ENCODE peak calls at places on chromosomes 4 and X, in four cellular contexts. One of them, this sample, is unnamed.

GRCh38 chrX:133838761-133839676 is 146.4 kb downstream of the GPC3 start:
- DNase-seq in Peyer's patch: peak; percentile 46
- DNase-seq in breast epithelium: no peak
- DNase-seq in body of pancreas: peak; percentile 37
- DNase-seq in this sample: no peak

GRCh38 chr4:39975488-39976089 is 2.1 kb downstream of the PDS5A start:
- DNase-seq in Peyer's patch: no peak
- DNase-seq in breast epithelium: no peak
- DNase-seq in body of pancreas: no peak
- DNase-seq in this sample: no peak

GRCh38 chr4:182855877-182856276 is 61.3 kb downstream of the DCTD start:
- DNase-seq in Peyer's patch: no peak
- DNase-seq in breast epithelium: no peak
- DNase-seq in body of pancreas: no peak
- DNase-seq in this sample: no peak

GRCh38 chr4:81470456-81471327 is 1.0 kb downstream of the RASGEF1B start:
- DNase-seq in Peyer's patch: peak; percentile 81
- DNase-seq in breast epithelium: peak; percentile 37
- DNase-seq in body of pancreas: peak; percentile 42
- DNase-seq in this sample: no peak

GRCh38 chr4:153521467-153521866 is 55.3 kb downstream of the TMEM131L start:
- DNase-seq in Peyer's patch: no peak
- DNase-seq in breast epithelium: no peak
- DNase-seq in body of pancreas: no peak
- DNase-seq in this sample: no peak

GRCh38 chrX:147217334-147217733 is 402.8 kb upstream of the CXorf51A start:
- DNase-seq in Peyer's patch: no peak
- DNase-seq in breast epithelium: no peak
- DNase-seq in body of pancreas: no peak
- DNase-seq in this sample: no peak

GRCh38 chrX:11458175-11458574 is 165.0 kb downstream of the AMELX start:
- DNase-seq in Peyer's patch: no peak
- DNase-seq in breast epithelium: peak; percentile 26
- DNase-seq in body of pancreas: no peak
- DNase-seq in this sample: no peak

GRCh38 chr4:13733817-13734216 is 106.3 kb upstream of the BOD1L1 start:
- DNase-seq in Peyer's patch: no peak
- DNase-seq in breast epithelium: no peak
- DNase-seq in body of pancreas: no peak
- DNase-seq in this sample: no peak

GRCh38 chrX:373641-374471 is 12.9 kb downstream of the PPP2R3B start:
- DNase-seq in Peyer's patch: no peak
- DNase-seq in breast epithelium: no peak
- DNase-seq in body of pancreas: no peak
- DNase-seq in this sample: peak; percentile 56

GRCh38 chr4:28229092-28229491 is 1368.5 kb downstream of the STIM2 start:
- DNase-seq in Peyer's patch: no peak
- DNase-seq in breast epithelium: no peak
- DNase-seq in body of pancreas: no peak
- DNase-seq in this sample: no peak

GRCh38 chr4:140426610-140427103 is 791 bp downstream of the CLGN start:
- DNase-seq in Peyer's patch: no peak
- DNase-seq in breast epithelium: no peak
- DNase-seq in body of pancreas: no peak
- DNase-seq in this sample: peak; percentile 18

GRCh38 chrX:101397779-101398178 is 7.0 kb downstream of the RPL36A start:
- DNase-seq in Peyer's patch: no peak
- DNase-seq in breast epithelium: no peak
- DNase-seq in body of pancreas: no peak
- DNase-seq in this sample: no peak

GRCh38 chr4:53711916-53712315 is 120.6 kb upstream of the LNX1 start:
- DNase-seq in Peyer's patch: no peak
- DNase-seq in breast epithelium: no peak
- DNase-seq in body of pancreas: no peak
- DNase-seq in this sample: no peak

GRCh38 chr4:154399259-154399974 is 92.2 kb downstream of the DCHS2 start:
- DNase-seq in Peyer's patch: no peak
- DNase-seq in breast epithelium: no peak
- DNase-seq in body of pancreas: no peak
- DNase-seq in this sample: no peak

GRCh38 chr4:167290684-167291083 is 56.4 kb upstream of the SPOCK3 start:
- DNase-seq in Peyer's patch: no peak
- DNase-seq in breast epithelium: no peak
- DNase-seq in body of pancreas: no peak
- DNase-seq in this sample: no peak

GRCh38 chr4:150217192-150217591 is 138.9 kb downstream of the DCLK2 start:
- DNase-seq in Peyer's patch: no peak
- DNase-seq in breast epithelium: no peak
- DNase-seq in body of pancreas: peak; percentile 16
- DNase-seq in this sample: no peak

GRCh38 chr4:24582235-24582863 is 2.0 kb downstream of the DHX15 start:
- DNase-seq in Peyer's patch: no peak
- DNase-seq in breast epithelium: no peak
- DNase-seq in body of pancreas: no peak
- DNase-seq in this sample: no peak

GRCh38 chr4:24589448-24589847 is 5.1 kb upstream of the DHX15 start:
- DNase-seq in Peyer's patch: no peak
- DNase-seq in breast epithelium: no peak
- DNase-seq in body of pancreas: no peak
- DNase-seq in this sample: no peak

GRCh38 chr4:24583451-24584174 is 741 bp downstream of the DHX15 start:
- DNase-seq in Peyer's patch: peak; percentile 71
- DNase-seq in breast epithelium: peak; percentile 31
- DNase-seq in body of pancreas: peak; percentile 43
- DNase-seq in this sample: peak; percentile 29

GRCh38 chr4:24588216-24588954 is 4.0 kb upstream of the DHX15 start:
- DNase-seq in Peyer's patch: no peak
- DNase-seq in breast epithelium: no peak
- DNase-seq in body of pancreas: no peak
- DNase-seq in this sample: no peak

DNA sequence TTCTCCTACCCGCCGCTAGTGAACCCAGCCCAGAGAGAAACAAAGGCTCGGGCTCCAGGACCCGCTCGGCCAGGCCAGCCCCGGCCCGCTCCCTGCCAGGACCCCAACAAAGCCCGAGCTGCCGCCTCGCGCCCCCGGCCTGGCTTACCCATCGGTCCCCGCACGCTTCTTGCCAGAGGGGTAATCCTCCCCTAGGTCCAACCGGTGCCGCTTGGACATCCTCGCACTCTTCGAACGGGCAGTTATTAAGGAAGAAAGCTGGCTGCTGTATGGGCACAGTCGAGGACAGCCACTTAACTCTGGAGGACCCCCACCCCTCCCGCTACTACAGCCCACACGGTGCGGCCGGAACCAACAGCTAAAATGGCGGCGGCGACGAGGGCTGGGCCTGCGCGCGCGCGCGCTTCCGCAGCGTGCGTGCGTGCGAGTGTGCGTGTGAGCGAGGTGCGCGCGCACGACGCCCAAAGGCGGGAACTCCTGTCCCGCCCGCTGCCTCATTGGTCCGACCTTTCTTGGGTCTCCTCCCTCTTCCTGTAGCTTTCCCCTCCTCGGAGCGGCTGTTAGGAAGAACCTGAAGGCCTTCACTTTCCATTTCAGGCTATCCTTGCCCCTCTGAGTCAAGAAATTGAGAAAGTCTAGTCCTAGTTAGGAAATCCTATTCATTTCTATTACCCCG is at the start of gene DHX15:
- DNase-seq in Peyer's patch: peak; percentile 98
- DNase-seq in breast epithelium: peak; percentile 94
- DNase-seq in body of pancreas: peak; percentile 98
- DNase-seq in this sample: peak; percentile 79
- TF ChIP-seq POLR2A in Peyer's patch: peak; percentile 57
- TF ChIP-seq POLR2A in breast epithelium: peak; percentile 64
- TF ChIP-seq POLR2A in body of pancreas: peak; percentile 85
- TF ChIP-seq POLR2A in this sample: peak; percentile 79

GRCh38 chr4:42562016-42562415 is 94.9 kb downstream of the ATP8A1 start:
- DNase-seq in Peyer's patch: no peak
- DNase-seq in breast epithelium: no peak
- DNase-seq in body of pancreas: no peak
- DNase-seq in this sample: no peak
- TF ChIP-seq POLR2A in Peyer's patch: no peak
- TF ChIP-seq POLR2A in breast epithelium: no peak
- TF ChIP-seq POLR2A in body of pancreas: no peak
- TF ChIP-seq POLR2A in this sample: no peak

GRCh38 chr4:102759835-102760644 is 728 bp downstream of the MANBA start:
- DNase-seq in Peyer's patch: peak; percentile 82
- DNase-seq in breast epithelium: no peak
- DNase-seq in body of pancreas: no peak
- DNase-seq in this sample: peak; percentile 41

GRCh38 chr4:102758241-102758871 is 2.4 kb downstream of the MANBA start:
- DNase-seq in Peyer's patch: no peak
- DNase-seq in breast epithelium: no peak
- DNase-seq in body of pancreas: no peak
- DNase-seq in this sample: no peak

GRCh38 chr4:102761902-102762301 is 1.1 kb upstream of the MANBA start:
- DNase-seq in Peyer's patch: no peak
- DNase-seq in breast epithelium: no peak
- DNase-seq in body of pancreas: no peak
- DNase-seq in this sample: no peak

GRCh38 chr4:102761478-102761790 is 666 bp upstream of the MANBA start:
- DNase-seq in Peyer's patch: no peak
- DNase-seq in breast epithelium: no peak
- DNase-seq in body of pancreas: no peak
- DNase-seq in this sample: peak; percentile 11

DNA sequence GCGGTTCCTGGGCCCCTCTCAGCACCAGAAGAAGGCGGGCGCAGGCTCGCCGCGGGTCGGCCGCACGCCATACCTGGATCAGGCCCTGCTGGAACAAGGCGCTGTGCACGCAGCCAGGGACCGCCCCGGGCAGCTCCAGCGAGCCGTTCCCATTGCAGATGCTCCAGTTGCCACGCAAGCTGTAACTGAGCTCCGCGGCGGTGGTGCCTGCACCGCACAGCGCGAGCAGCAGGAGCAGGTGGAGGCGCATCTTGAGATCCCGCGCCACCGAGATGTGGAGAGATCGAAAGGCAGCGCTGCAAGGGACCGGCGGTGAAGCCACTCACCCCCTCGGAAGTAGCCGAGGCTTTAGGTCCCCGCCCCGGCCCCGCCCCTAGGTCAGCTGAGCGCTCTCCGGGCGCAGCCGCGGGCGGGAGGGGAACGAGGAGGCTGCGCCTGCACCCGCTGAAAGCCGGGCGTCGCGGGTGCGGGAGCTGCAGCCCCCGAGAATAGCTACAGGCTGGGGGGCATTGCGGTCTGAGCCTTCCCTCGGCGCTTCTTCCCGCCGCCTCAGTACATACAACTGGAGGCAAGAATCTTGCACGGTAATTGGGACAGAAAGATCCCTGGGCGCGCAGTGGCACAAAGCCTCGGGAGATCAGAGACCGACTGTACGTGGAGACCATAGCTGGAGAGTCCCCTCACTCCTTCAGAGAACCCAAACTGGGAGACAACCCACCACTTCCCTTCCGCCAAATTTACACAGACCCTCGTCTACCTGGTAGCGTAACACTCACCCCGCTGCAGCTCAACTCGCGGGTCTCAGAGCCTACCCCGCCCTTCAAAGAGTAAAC is at the start of gene MANBA:
- DNase-seq in Peyer's patch: peak; percentile 95
- DNase-seq in breast epithelium: peak; percentile 44
- DNase-seq in body of pancreas: peak; percentile 81
- DNase-seq in this sample: peak; percentile 92
- TF ChIP-seq POLR2A in Peyer's patch: peak; percentile 65
- TF ChIP-seq POLR2A in breast epithelium: no peak
- TF ChIP-seq POLR2A in body of pancreas: peak; percentile 78
- TF ChIP-seq POLR2A in this sample: peak; percentile 91

GRCh38 chr4:156974264-156974663 is 2.7 kb upstream of the PDGFC start:
- DNase-seq in Peyer's patch: no peak
- DNase-seq in breast epithelium: no peak
- DNase-seq in body of pancreas: no peak
- DNase-seq in this sample: no peak

GRCh38 chr4:156970501-156971167 is 965 bp downstream of the PDGFC start:
- DNase-seq in Peyer's patch: peak; percentile 72
- DNase-seq in breast epithelium: peak; percentile 57
- DNase-seq in body of pancreas: peak; percentile 68
- DNase-seq in this sample: no peak

GRCh38 chr4:156971168-156971601 is 414 bp downstream of the PDGFC start:
- DNase-seq in Peyer's patch: peak; percentile 51
- DNase-seq in breast epithelium: no peak
- DNase-seq in body of pancreas: peak; percentile 35
- DNase-seq in this sample: peak; percentile 18

GRCh38 chr4:156972370-156972980 is 876 bp upstream of the PDGFC start:
- DNase-seq in Peyer's patch: no peak
- DNase-seq in breast epithelium: no peak
- DNase-seq in body of pancreas: no peak
- DNase-seq in this sample: no peak

GRCh38 chr4:156971623-156972369 is at the start of gene PDGFC:
- DNase-seq in Peyer's patch: peak; percentile 70
- DNase-seq in breast epithelium: peak; percentile 53
- DNase-seq in body of pancreas: peak; percentile 79
- DNase-seq in this sample: peak; percentile 22
- TF ChIP-seq POLR2A in Peyer's patch: peak; percentile 22
- TF ChIP-seq POLR2A in breast epithelium: no peak
- TF ChIP-seq POLR2A in body of pancreas: peak; percentile 75
- TF ChIP-seq POLR2A in this sample: no peak

DNA sequence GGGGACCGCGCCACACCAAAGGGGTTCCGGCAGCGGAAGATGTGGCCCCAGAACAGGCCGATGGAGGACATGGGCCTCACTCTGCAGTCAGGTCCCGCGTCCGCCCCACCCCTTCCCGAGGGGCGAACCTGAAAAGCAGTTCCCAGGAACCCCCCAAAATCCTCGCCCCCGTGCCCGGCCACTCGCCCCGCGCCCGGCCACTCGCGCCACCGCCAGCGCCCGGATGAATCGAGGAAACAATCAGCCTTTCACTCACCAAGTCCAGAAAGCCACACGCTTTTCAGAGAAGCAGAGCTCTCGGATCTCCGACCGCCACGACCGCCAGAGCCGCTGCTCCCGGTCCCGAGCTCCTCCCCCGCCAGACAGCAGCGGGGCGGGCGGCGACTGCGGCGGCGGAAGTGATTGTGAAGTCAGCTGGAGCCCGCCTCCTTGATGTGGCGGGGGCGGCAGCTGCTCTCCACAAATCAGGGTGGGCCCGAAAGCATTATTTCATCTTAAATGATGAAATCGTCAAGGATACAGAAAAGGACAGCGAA is at the start of gene PJA1:
- DNase-seq in Peyer's patch: peak; percentile 83
- DNase-seq in breast epithelium: peak; percentile 55
- DNase-seq in body of pancreas: peak; percentile 70
- DNase-seq in this sample: peak; percentile 48
- TF ChIP-seq POLR2A in Peyer's patch: no peak
- TF ChIP-seq POLR2A in breast epithelium: no peak
- TF ChIP-seq POLR2A in body of pancreas: peak; percentile 66
- TF ChIP-seq POLR2A in this sample: no peak

This sample was measured in GM12891.